ENCODE peak calls at places on chromosomes 6 and 20, in eight cellular contexts. W is NCI-H1092 treated with DMSO at 0.1 percent for 48 hours; L is T-cell; S is stimulated activated CD8-positive, alpha-beta memory T cell treated with anti-CD3 and anti-CD28 coated beads, Interleukin-15, amount 100 ng/mL, for 1 hour; N is progenitor cell of endocrine pancreas; O is AG08396; E is ureter; X is psoas muscle. Z is an unnamed sample.

GRCh38 chr6:41163419-41163717 is 452 bp upstream of the TREM2 start:
- DNase-seq in E (no peak), O (no peak), N (no peak), L (no peak), W (no peak), X (no peak), S (no peak), Z (no peak)

GRCh38 chr6:78999737-79000136 is 78.3 kb downstream of the PHIP start:
- DNase-seq in S (no peak), W (no peak), X (no peak), L (no peak), N (no peak), E (no peak), O (no peak), Z (no peak)

GRCh38 chr20:62829231-62830230 is 12.7 kb downstream of the COL9A3 start:
- DNase-seq in N (no peak), X (peak), O (no peak), W (no peak), E (no peak), L (no peak), S (no peak), Z (no peak)

GRCh38 chr6:130744601-130745382 is 82.4 kb upstream of the SMLR1 start:
- DNase-seq in X (no peak), W (no peak), O (no peak), L (no peak), N (no peak), E (no peak), S (no peak), Z (no peak)

GRCh38 chr6:22349051-22349450 is 52.2 kb upstream of the PRL start:
- DNase-seq in N (no peak), E (no peak), O (no peak), L (no peak), X (no peak), S (no peak), W (no peak), Z (no peak)

GRCh38 chr20:44771172-44771535 is 25.5 kb downstream of the KCNK15 start:
- DNase-seq in O (no peak), S (no peak), E (no peak), N (no peak), L (no peak), W (no peak), X (no peak), Z (no peak)

GRCh38 chr6:89412071-89413005 is at the start of gene RRAGD:
- DNase-seq in S (no peak), W (peak), L (peak), N (peak), O (peak), E (peak), X (peak), Z (peak)

GRCh38 chr20:4090756-4091331 is 75.5 kb upstream of the RNF24 start:
- DNase-seq in L (no peak), S (no peak), W (no peak), O (peak), X (no peak), N (no peak), E (no peak), Z (no peak)

GRCh38 chr6:68891419-68891818 is 256.3 kb downstream of the ADGRB3 start:
- DNase-seq in L (no peak), W (no peak), N (no peak), X (no peak), O (peak), E (no peak), S (no peak), Z (no peak)

GRCh38 chr6:122871079-122871478 is 82.0 kb downstream of the SMPDL3A start:
- DNase-seq in O (no peak), L (no peak), S (no peak), E (no peak), N (no peak), X (no peak), W (no peak), Z (no peak)

GRCh38 chr20:47825011-47825762 is 39.9 kb upstream of the SULF2 start:
- DNase-seq in X (no peak), S (no peak), W (no peak), E (no peak), L (no peak), O (no peak), N (no peak), Z (no peak)

GRCh38 chr20:61805781-61806180 is 259.9 kb downstream of the TAF4 start:
- DNase-seq in E (no peak), N (no peak), L (no peak), X (peak), W (no peak), S (no peak), O (no peak), Z (no peak)

GRCh38 chr6:10033223-10033829 is 381.5 kb downstream of the TFAP2A start:
- DNase-seq in O (no peak), N (no peak), L (no peak), E (no peak), W (no peak), S (no peak), X (no peak), Z (no peak)

GRCh38 chr6:161922631-161923119 is 648.8 kb upstream of the AGPAT4 start:
- DNase-seq in W (peak), N (no peak), O (peak), E (peak), S (no peak), L (no peak), X (peak), Z (peak)

GRCh38 chr6:163416640-163417253 is 2.2 kb downstream of the QKI start:
- DNase-seq in O (peak), L (no peak), N (no peak), W (peak), E (peak), X (no peak), S (no peak), Z (peak)

GRCh38 chr20:50189681-50190250 is 864 bp upstream of the CEBPB start:
- DNase-seq in S (no peak), X (peak), L (no peak), N (peak), O (no peak), E (peak), W (no peak), Z (no peak)

GRCh38 chr20:11144114-11144513 is 470.3 kb upstream of the JAG1 start:
- DNase-seq in N (no peak), O (peak), S (no peak), X (no peak), E (no peak), L (no peak), W (no peak), Z (no peak)

GRCh38 chr6:27791182-27791939 is 120.8 kb downstream of the OR2B2 start:
- DNase-seq in E (peak), O (peak), L (no peak), W (no peak), N (no peak), X (peak), S (no peak), Z (peak)

GRCh38 chr6:15546591-15546990 is 116.2 kb downstream of the DTNBP1 start:
- DNase-seq in N (no peak), E (no peak), X (no peak), W (no peak), L (no peak), S (no peak), O (no peak), Z (peak)

GRCh38 chr6:165605901-165606739 is 56.9 kb downstream of the PDE10A start:
- DNase-seq in X (no peak), L (no peak), O (no peak), N (no peak), E (no peak), W (no peak), S (no peak), Z (no peak)

GRCh38 chr6:84151669-84152068 is 75.8 kb downstream of the CEP162 start:
- DNase-seq in L (no peak), E (no peak), O (no peak), N (no peak), X (no peak), S (no peak), W (no peak), Z (no peak)

GRCh38 chr6:119526609-119527605 is 177.3 kb upstream of the MAN1A1 start:
- DNase-seq in O (no peak), S (no peak), N (no peak), W (no peak), X (no peak), E (no peak), L (no peak), Z (no peak)

GRCh38 chr20:7347409-7347808 is 579.9 kb downstream of the BMP2 start:
- DNase-seq in W (no peak), E (peak), S (no peak), L (no peak), O (no peak), N (no peak), X (no peak), Z (no peak)

GRCh38 chr6:154991207-154991606 is 3.9 kb upstream of the TIAM2 start:
- DNase-seq in X (no peak), O (no peak), W (no peak), L (no peak), S (no peak), E (no peak), N (no peak), Z (no peak)